ENCODE peak calls at places on chromosome X, in seven cellular contexts. E, X, M, J, D, B and A are unnamed samples.

GRCh38 chrX:39907964-39908616 is 189.7 kb downstream of the BCOR start:
- DNase-seq in D (no peak), X (no peak), J (no peak), B (no peak), M (no peak), E (peak), A (no peak)

GRCh38 chrX:1321689-1322088 is 14.9 kb upstream of the IL3RA start:
- DNase-seq in J (no peak), X (no peak), D (no peak), E (no peak), M (no peak), B (no peak), A (no peak)

GRCh38 chrX:29687687-29688086 is 527.7 kb upstream of the MAGEB2 start:
- DNase-seq in X (no peak), E (peak), M (no peak), J (no peak), B (no peak), D (no peak), A (no peak)

GRCh38 chrX:110410598-110410997 is 52.0 kb downstream of the RTL9 start:
- DNase-seq in M (no peak), J (no peak), E (no peak), X (no peak), D (no peak), B (no peak), A (no peak)

GRCh38 chrX:72123471-72124185 is 8.1 kb downstream of the RTL5 start:
- DNase-seq in J (peak), M (no peak), D (no peak), E (no peak), X (no peak), B (no peak), A (no peak)

GRCh38 chrX:43448688-43449087 is 207.4 kb upstream of the MAOA start:
- DNase-seq in X (no peak), J (no peak), D (no peak), M (no peak), B (no peak), E (no peak), A (no peak)

GRCh38 chrX:46737462-46737861 is 21.5 kb downstream of the SLC9A7 start:
- DNase-seq in D (no peak), M (no peak), J (no peak), X (no peak), E (no peak), B (no peak), A (no peak)

GRCh38 chrX:119489212-119490074 is 21.2 kb downstream of the SLC25A5 start:
- DNase-seq in B (no peak), D (no peak), J (no peak), E (no peak), M (no peak), X (no peak), A (no peak)

GRCh38 chrX:41332408-41332987 is 1.5 kb upstream of the DDX3X start:
- DNase-seq in D (no peak), B (no peak), M (peak), E (peak), J (no peak), X (peak), A (no peak)

GRCh38 chrX:64204252-64204651 is 1.3 kb downstream of the AMER1 start:
- DNase-seq in M (peak), B (no peak), D (no peak), E (no peak), J (no peak), X (no peak), A (no peak)

GRCh38 chrX:101450951-101451350 is 34.3 kb upstream of the ARMCX4 start:
- DNase-seq in M (no peak), E (no peak), D (no peak), X (no peak), J (no peak), B (no peak), A (no peak)

GRCh38 chrX:38163193-38163592 is 57.5 kb downstream of the SRPX start:
- DNase-seq in X (no peak), B (no peak), D (no peak), M (no peak), J (no peak), E (no peak), A (no peak)

GRCh38 chrX:119502727-119503483 is 34.7 kb downstream of the SLC25A5 start:
- DNase-seq in B (no peak), E (no peak), J (no peak), M (no peak), D (no peak), X (no peak), A (no peak)

GRCh38 chrX:72394518-72395163 is 88.9 kb upstream of the CITED1 start:
- DNase-seq in M (no peak), E (peak), J (no peak), X (no peak), D (no peak), B (no peak), A (no peak)

GRCh38 chrX:12673487-12673886 is 117.7 kb upstream of the PRPS2 start:
- DNase-seq in M (no peak), J (no peak), E (no peak), B (no peak), D (no peak), X (no peak), A (no peak)